ENCODE peak calls at places on chromosomes 1 and 21, in five cellular contexts. Q, V, X, W and Z are unnamed samples. For H3K36me3 and H3K4me1, the result is how much of the 10 kb centered on the place peaks cover.

GRCh38 chr1:231272880-231273279 is 31.9 kb downstream of the GNPAT start:
- DNase-seq in Q (peak), V (no peak), X (no peak), W (peak), Z (no peak)

GRCh38 chr1:27887215-27888035 is 15.1 kb downstream of the THEMIS2 start:
- DNase-seq in Q (no peak), V (no peak), X (peak), W (no peak), Z (no peak)

GRCh38 chr1:154463512-154463990 is 38.5 kb upstream of the TDRD10 start:
- DNase-seq in Q (no peak), V (no peak), X (peak), W (peak), Z (no peak)

GRCh38 chr1:221781102-221781744 is 39.3 kb upstream of the DUSP10 start:
- DNase-seq in Q (no peak), V (no peak), X (no peak), W (no peak), Z (no peak)

GRCh38 chr1:160558679-160559078 is 20.6 kb downstream of the CD84 start:
- DNase-seq in Q (no peak), V (no peak), X (no peak), W (no peak), Z (no peak)

GRCh38 chr1:106978477-106979322 is 77.8 kb upstream of the PRMT6 start:
- DNase-seq in Q (peak), V (peak), X (no peak), W (peak), Z (no peak)

GRCh38 chr1:107183011-107183410 is 42.2 kb downstream of the NTNG1 start:
- DNase-seq in Q (no peak), V (no peak), X (no peak), W (peak), Z (no peak)

GRCh38 chr1:54381524-54381923 is 24.7 kb downstream of the SSBP3 start:
- DNase-seq in Q (no peak), V (no peak), X (no peak), W (no peak), Z (no peak)

GRCh38 chr1:28535180-28535579 is 17.7 kb upstream of the TRNAU1AP start:
- DNase-seq in Q (no peak), V (no peak), X (no peak), W (no peak), Z (no peak)

GRCh38 chr1:21284206-21285137 is 5.8 kb downstream of the ECE1 start:
- DNase-seq in Q (no peak), V (peak), X (no peak), W (no peak), Z (peak)

GRCh38 chr1:17819129-17819802 is 64.1 kb downstream of the ACTL8 start:
- DNase-seq in Q (no peak), V (peak), X (no peak), W (no peak), Z (no peak)

GRCh38 chr21:25863747-25864146 is 129.0 kb downstream of the GABPA start:
- DNase-seq in Q (no peak), V (no peak), X (no peak), W (no peak), Z (no peak)

GRCh38 chr1:81111818-81112217 is 688.9 kb upstream of the ADGRL2 start:
- DNase-seq in Q (peak), V (no peak), X (no peak), W (peak), Z (no peak)

GRCh38 chr21:46442938-46443337 is 15.8 kb upstream of the DIP2A start:
- DNase-seq in Q (no peak), V (no peak), X (no peak), W (no peak), Z (no peak)

GRCh38 chr1:43318831-43319230 is 18.0 kb downstream of the TIE1 start:
- DNase-seq in Q (no peak), V (no peak), X (no peak), W (no peak), Z (no peak)

GRCh38 chr21:14480601-14481000 is 65.5 kb downstream of the SAMSN1 start:
- DNase-seq in Q (peak), V (no peak), X (no peak), W (no peak), Z (no peak)

GRCh38 chr1:231867607-231868006 is 241.0 kb downstream of the DISC1 start:
- DNase-seq in Q (no peak), V (no peak), X (no peak), W (no peak), Z (no peak)

GRCh38 chr1:170711682-170712081 is 47.8 kb downstream of the PRRX1 start:
- DNase-seq in Q (peak), V (no peak), X (no peak), W (peak), Z (no peak)

GRCh38 chr1:186082235-186082937 is 292.7 kb downstream of the TPR start:
- DNase-seq in Q (peak), V (peak), X (no peak), W (peak), Z (peak)

GRCh38 chr1:195785830-195786229 is 822.4 kb downstream of the KCNT2 start:
- DNase-seq in Q (no peak), V (no peak), X (no peak), W (no peak), Z (no peak)

GRCh38 chr1:92408825-92409224 is 77.9 kb downstream of the GFI1 start:
- DNase-seq in Q (peak), V (no peak), X (no peak), W (peak), Z (no peak)

GRCh38 chr1:203276408-203276807 is 28.9 kb upstream of the BTG2 start:
- DNase-seq in Q (no peak), V (no peak), X (no peak), W (no peak), Z (peak)

GRCh38 chr21:45465611-45466329 is 60.8 kb downstream of the COL18A1 start:
- DNase-seq in Q (no peak), V (peak), X (no peak), W (no peak), Z (no peak)

DNA sequence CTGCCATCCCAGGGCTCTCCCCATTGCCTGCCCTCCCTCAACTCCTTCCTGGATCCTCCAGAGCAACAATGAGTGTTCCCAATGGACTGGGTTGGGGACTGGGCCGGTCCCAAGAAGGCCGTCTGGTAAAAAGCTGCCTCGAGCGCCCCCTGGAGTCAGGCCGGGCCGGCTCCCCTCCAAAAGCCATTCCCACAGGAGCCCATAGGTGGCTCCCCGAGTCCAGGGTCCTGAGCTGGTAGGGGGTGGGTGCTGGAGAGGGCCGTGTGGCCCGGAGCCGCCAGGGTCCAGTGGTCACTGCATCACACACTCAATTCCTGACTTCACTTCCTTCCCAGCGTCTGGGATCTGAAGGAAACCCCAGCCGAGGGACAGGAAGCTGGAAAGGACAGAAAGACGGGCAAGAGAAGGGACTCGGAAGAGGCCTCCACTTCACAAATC is 10.7 kb upstream of the ALDH4A1 start:
- DNase-seq in Q (peak), V (peak), X (peak), W (peak), Z (peak)
- H3K36me3 ChIP-seq in Q (under half), V (under half), X (half or more), W (under half), Z (under half)

DNA sequence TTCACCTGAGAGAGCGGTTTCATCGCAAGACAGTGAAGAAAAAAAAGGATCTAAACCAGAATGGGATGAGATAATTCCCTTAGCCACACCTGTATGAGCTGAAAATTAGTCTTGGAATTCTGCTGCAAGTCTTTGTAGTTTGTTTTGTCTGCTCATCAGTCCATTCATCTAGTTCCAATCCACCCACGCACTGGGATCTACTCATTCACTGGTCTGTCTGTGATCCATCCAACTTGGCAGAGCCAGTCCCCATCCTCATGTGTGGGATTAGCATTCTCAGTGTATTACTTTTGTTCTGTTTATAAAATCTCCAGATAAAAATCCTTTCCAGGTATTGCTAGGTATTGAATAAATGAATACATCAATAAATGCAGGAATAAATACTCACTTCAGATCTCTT is 266.5 kb upstream of the USP24 start:
- DNase-seq in Q (no peak), V (no peak), X (no peak), W (peak), Z (no peak)
- H3K4me1 ChIP-seq in Q (under half), V (under half), X (under half), W (under half), Z (under half)

GRCh38 chr1:224329484-224329841 is 509 bp downstream of the NVL start:
- DNase-seq in Q (no peak), V (no peak), X (no peak), W (no peak), Z (no peak)
- H3K27ac ChIP-seq in Q (peak), V (peak), X (peak), W (peak), Z (peak)

DNA sequence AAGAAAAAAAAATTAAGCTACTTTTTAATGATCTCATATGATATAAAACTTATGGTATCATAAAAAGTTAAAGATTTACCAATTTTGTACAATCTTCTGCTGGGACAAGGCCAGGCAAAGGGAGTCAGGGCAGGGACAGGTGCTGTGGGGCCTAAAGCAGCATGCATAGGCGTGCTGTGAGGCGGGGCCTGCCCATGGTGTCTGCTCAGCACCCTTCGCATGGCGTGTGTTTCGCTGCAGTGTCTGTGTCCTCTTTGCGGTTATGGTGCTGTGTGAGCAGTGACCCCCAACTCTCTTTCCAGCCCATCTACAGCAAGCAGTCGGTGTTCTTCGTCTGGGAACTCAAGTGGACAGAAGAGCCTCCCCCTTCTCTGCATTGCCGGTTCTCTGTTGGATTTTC is 13.4 kb upstream of the PWP2 start:
- DNase-seq in Q (no peak), V (no peak), X (no peak), W (no peak), Z (no peak)
- H3K36me3 ChIP-seq in Q (under half), V (under half), X (under half), W (under half), Z (under half)

GRCh38 chr1:40312238-40313205 is 4.6 kb downstream of the COL9A2 start:
- DNase-seq in Q (no peak), V (no peak), X (no peak), W (no peak), Z (no peak)

GRCh38 chr1:40309374-40310128 is 7.5 kb downstream of the COL9A2 start:
- DNase-seq in Q (no peak), V (no peak), X (no peak), W (no peak), Z (no peak)

GRCh38 chr1:40311692-40312091 is 5.4 kb downstream of the COL9A2 start:
- DNase-seq in Q (no peak), V (no peak), X (no peak), W (no peak), Z (no peak)

GRCh38 chr1:40310129-40310461 is 7.0 kb downstream of the COL9A2 start:
- DNase-seq in Q (no peak), V (no peak), X (no peak), W (no peak), Z (no peak)

DNA sequence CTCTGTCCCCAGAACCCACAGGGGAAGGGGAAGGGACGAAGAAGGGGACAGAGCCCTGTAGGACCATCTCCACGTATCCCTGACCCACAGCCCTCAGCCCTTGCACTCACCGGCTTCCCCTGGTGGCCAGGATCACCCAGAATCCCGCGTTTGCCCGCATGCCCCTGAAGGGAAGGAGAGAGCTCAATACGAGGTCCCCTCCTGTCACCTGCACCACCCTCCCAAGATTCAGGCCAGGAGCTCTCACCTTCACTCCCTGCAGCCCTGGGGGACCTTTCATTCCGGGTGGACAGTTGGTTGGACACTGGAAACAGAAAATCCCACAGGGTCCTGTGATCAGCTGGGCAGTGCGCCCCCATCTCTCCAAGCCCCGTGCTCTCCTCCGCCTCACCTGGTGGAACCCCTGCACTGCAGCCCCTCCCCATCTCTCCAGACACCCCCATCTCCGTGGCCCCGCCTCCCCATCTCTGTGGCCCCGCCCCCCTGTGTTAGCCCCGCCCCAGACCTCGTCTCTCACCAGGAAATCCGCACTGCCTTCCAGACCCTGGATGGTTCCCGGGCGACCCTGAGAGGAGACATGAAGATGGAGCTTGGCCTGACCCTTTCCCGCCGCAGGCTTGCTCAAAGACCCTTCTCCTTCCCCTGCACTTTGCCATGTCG is 6.0 kb downstream of the COL9A2 start:
- DNase-seq in Q (no peak), V (no peak), X (no peak), W (no peak), Z (no peak)
- H3K4me1 ChIP-seq in Q (under half), V (under half), X (under half), W (under half), Z (under half)

GRCh38 chr1:197099444-197099843 is 32.4 kb upstream of the F13B start:
- DNase-seq in Q (peak), V (no peak), X (no peak), W (no peak), Z (no peak)
- H3K27ac ChIP-seq in Q (no peak), V (no peak), X (no peak), W (no peak), Z (no peak)

GRCh38 chr1:58654322-58654721 is 45.5 kb downstream of the MYSM1 start:
- DNase-seq in Q (no peak), V (no peak), X (no peak), W (no peak), Z (no peak)

GRCh38 chr1:58657082-58657481 is 42.8 kb downstream of the MYSM1 start:
- DNase-seq in Q (no peak), V (no peak), X (no peak), W (no peak), Z (no peak)

GRCh38 chr1:58664881-58665280 is 35.0 kb downstream of the MYSM1 start:
- DNase-seq in Q (no peak), V (no peak), X (no peak), W (peak), Z (no peak)

GRCh38 chr1:58660105-58660504 is 39.8 kb downstream of the MYSM1 start:
- DNase-seq in Q (no peak), V (no peak), X (no peak), W (no peak), Z (no peak)

GRCh38 chr1:58659516-58659915 is 40.3 kb downstream of the MYSM1 start:
- DNase-seq in Q (no peak), V (no peak), X (no peak), W (no peak), Z (no peak)
- H3K36me3 ChIP-seq in Q (half or more), V (half or more), X (under half), W (half or more), Z (under half)

GRCh38 chr1:1178794-1179331 is 5.2 kb downstream of the TTLL10 start:
- DNase-seq in Q (no peak), V (peak), X (no peak), W (no peak), Z (peak)

GRCh38 chr1:1177452-1178206 is 3.9 kb downstream of the TTLL10 start:
- DNase-seq in Q (no peak), V (no peak), X (no peak), W (no peak), Z (peak)

GRCh38 chr1:1181129-1181937 is 7.7 kb downstream of the TTLL10 start:
- DNase-seq in Q (no peak), V (peak), X (no peak), W (no peak), Z (no peak)

GRCh38 chr1:1179983-1180861 is 6.5 kb downstream of the TTLL10 start:
- DNase-seq in Q (no peak), V (peak), X (no peak), W (no peak), Z (peak)

DNA sequence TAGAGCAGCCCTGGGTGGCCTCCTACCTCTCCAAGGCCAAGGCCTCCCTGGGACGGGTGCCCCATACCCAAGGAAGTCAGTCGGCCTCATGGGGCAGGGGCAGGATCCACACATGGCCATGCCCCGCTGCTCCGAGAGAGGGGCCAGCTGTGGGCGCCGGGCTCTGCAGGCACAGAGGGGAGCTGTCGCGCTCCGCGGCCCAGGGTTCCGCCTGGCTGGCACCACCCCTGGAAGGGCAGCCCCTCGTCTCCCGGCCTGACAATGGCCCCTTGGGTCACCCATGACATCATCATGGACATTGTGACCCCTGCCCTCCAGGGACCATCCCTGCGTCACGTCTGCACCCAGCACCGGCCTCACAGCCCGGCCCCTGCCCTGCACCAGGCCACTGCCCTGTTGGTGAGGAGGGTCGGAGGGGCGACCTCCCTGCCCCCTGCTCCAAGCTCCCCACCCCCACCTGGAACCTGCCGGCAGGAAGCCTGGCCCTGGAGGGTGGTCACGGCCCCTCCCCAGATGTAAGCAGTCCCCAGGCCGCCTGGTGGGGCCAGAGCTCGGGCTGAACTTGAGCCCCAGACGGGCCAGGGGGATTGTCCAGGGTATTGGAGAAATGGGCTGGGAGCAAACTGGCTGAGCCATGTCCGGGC is 5.8 kb downstream of the TTLL10 start:
- DNase-seq in Q (no peak), V (peak), X (no peak), W (no peak), Z (peak)
- H3K4me1 ChIP-seq in Q (under half), V (under half), X (under half), W (under half), Z (under half)